ENCODE peak calls at places on chromosomes 13 and 19, in five cellular contexts. G, C, F, W and Z are unnamed samples.
A peak's percentile ranks its signal among the peaks of the same experiment; 100 is the strongest.

GRCh38 chr13:40316301-40316700 is 350.1 kb downstream of the FOXO1 start:
- DNase-seq in F (no peak), C (no peak), W (no peak), G (peak; percentile 47), Z (no peak)

GRCh38 chr13:30837227-30838159 is 68.6 kb upstream of the MEDAG start:
- DNase-seq in G (no peak), W (no peak), C (no peak), F (no peak), Z (no peak)

GRCh38 chr19:13164370-13165090 is 14.3 kb downstream of the IER2 start:
- DNase-seq in W (no peak), C (no peak), G (no peak), F (peak; percentile 46), Z (peak; percentile 63)

GRCh38 chr13:47639716-47640447 is 361.2 kb downstream of the SUCLA2 start:
- DNase-seq in G (no peak), W (no peak), F (no peak), C (no peak), Z (no peak)

GRCh38 chr13:111143875-111144540 is 28.9 kb downstream of the ARHGEF7 start:
- DNase-seq in F (no peak), W (no peak), G (no peak), C (no peak), Z (no peak)

GRCh38 chr13:111265701-111266035 is 54.8 kb upstream of the TEX29 start:
- DNase-seq in C (no peak), F (no peak), G (no peak), W (no peak), Z (no peak)

GRCh38 chr19:15623711-15624318 is 8.8 kb downstream of the CYP4F8 start:
- DNase-seq in F (no peak), W (no peak), C (no peak), G (no peak), Z (no peak)

GRCh38 chr19:14837391-14837790 is 2.4 kb upstream of the OR7A5 start:
- DNase-seq in F (no peak), G (no peak), C (no peak), W (no peak), Z (no peak)

GRCh38 chr19:7191946-7192691 is 102.1 kb downstream of the INSR start:
- DNase-seq in W (no peak), F (peak; percentile 10), G (no peak), C (no peak), Z (no peak)

GRCh38 chr13:75468602-75469001 is 13.4 kb downstream of the TBC1D4 start:
- DNase-seq in W (no peak), G (no peak), C (no peak), F (no peak), Z (no peak)

GRCh38 chr13:98324105-98324504 is 147.0 kb upstream of the RNF113B start:
- DNase-seq in G (no peak), C (no peak), F (no peak), W (no peak), Z (no peak)

GRCh38 chr19:47187023-47187655 is 43.9 kb downstream of the BBC3 start:
- DNase-seq in W (no peak), C (no peak), F (no peak), G (no peak), Z (no peak)

GRCh38 chr13:95858286-95859075 is 181.5 kb downstream of the DNAJC3 start:
- DNase-seq in C (no peak), F (no peak), W (no peak), G (no peak), Z (no peak)

GRCh38 chr19:751501-752341 is 809 bp downstream of the MISP start:
- DNase-seq in W (no peak), C (peak; percentile 43), F (no peak), G (no peak), Z (peak; percentile 52)

GRCh38 chr19:17741456-17741855 is 9.8 kb upstream of the FCHO1 start:
- DNase-seq in G (no peak), F (no peak), W (no peak), C (no peak), Z (no peak)

GRCh38 chr19:11978492-11979100 is 13.8 kb downstream of the ZNF763 start:
- DNase-seq in C (no peak), F (no peak), W (no peak), G (no peak), Z (no peak)

GRCh38 chr19:14475251-14476073 is at the start of gene PTGER1:
- DNase-seq in G (no peak), W (no peak), C (no peak), F (no peak), Z (no peak)

GRCh38 chr19:18520848-18521691 is 800 bp downstream of the ELL start:
- DNase-seq in G (no peak), F (no peak), W (no peak), C (no peak), Z (peak; percentile 51)

GRCh38 chr13:75934889-75935288 is 298.8 kb downstream of the LMO7 start:
- DNase-seq in W (no peak), G (no peak), C (no peak), F (no peak), Z (no peak)

GRCh38 chr13:105634059-105634458 is 901.4 kb downstream of the EFNB2 start:
- DNase-seq in W (no peak), F (no peak), G (no peak), C (no peak), Z (no peak)

GRCh38 chr19:2546128-2547032 is 70.5 kb downstream of the GADD45B start:
- DNase-seq in G (no peak), F (no peak), C (no peak), W (peak; percentile 92), Z (peak; percentile 88)

GRCh38 chr13:85985791-85986190 is 186.6 kb upstream of the SLITRK6 start:
- DNase-seq in C (no peak), W (no peak), G (no peak), F (no peak), Z (no peak)

GRCh38 chr13:110326263-110326904 is 19.3 kb downstream of the COL4A2 start:
- DNase-seq in W (no peak), G (no peak), C (no peak), F (no peak), Z (no peak)

GRCh38 chr19:10428996-10429381 is 8.7 kb downstream of the PDE4A start:
- DNase-seq in C (no peak), F (no peak), G (no peak), W (no peak), Z (no peak)

GRCh38 chr19:42311612-42312160 is 1.4 kb upstream of the TMEM145 start:
- DNase-seq in W (no peak), G (no peak), C (no peak), F (no peak), Z (no peak)

GRCh38 chr13:45775401-45775963 is 73.4 kb downstream of the CBY2 start:
- DNase-seq in C (no peak), F (no peak), G (no peak), W (no peak), Z (no peak)

GRCh38 chr13:87661471-87661870 is 9.7 kb upstream of the SLITRK5 start:
- DNase-seq in G (no peak), C (no peak), W (no peak), F (no peak), Z (no peak)

GRCh38 chr13:91358384-91358776 is 10.9 kb downstream of the MIR17HG start:
- DNase-seq in C (no peak), W (no peak), G (no peak), F (no peak), Z (no peak)

GRCh38 chr19:51010066-51010795 is 8.8 kb upstream of the KLK8 start:
- DNase-seq in C (no peak), F (no peak), G (no peak), W (no peak), Z (no peak)

GRCh38 chr19:15441317-15441716 is 8.4 kb downstream of the WIZ start:
- DNase-seq in F (no peak), C (no peak), G (no peak), W (no peak), Z (no peak)

GRCh38 chr13:46343279-46343949 is 43.6 kb downstream of the RUBCNL start:
- DNase-seq in F (no peak), W (no peak), C (no peak), G (no peak), Z (no peak)